ENCODE peak calls at places on chromosomes 13 and 19, in nine cellular contexts. R is hepatocyte; J is esophagus squamous epithelium; Z is NCI-H1417; H is iris pigment epithelial cell; V is effector memory CD4-positive, alpha-beta T cell; L is EL; S is activated CD4-positive, alpha-beta T cell treated with anti-CD3 and anti-CD28 coated beads, Interleukin-2, amount 10 ng/mL, durations not matched to agents 7 days and 5 days; I is hypothalamus. T is an unnamed sample.

GRCh38 chr19:2167896-2168618 is 4.3 kb downstream of the DOT1L start:
- DNase-seq in R (no peak), J (peak), Z (no peak), H (peak), V (no peak), L (peak), S (no peak), I (no peak), T (peak)

GRCh38 chr13:48304132-48304876 is 753 bp downstream of the RB1 start:
- DNase-seq in R (peak), J (no peak), Z (no peak), H (peak), V (no peak), L (peak), S (peak), I (no peak), T (peak)

GRCh38 chr13:30846844-30847243 is 59.2 kb upstream of the MEDAG start:
- DNase-seq in R (no peak), J (no peak), Z (no peak), H (no peak), V (no peak), L (no peak), S (no peak), I (no peak), T (no peak)

GRCh38 chr19:49918089-49918488 is 10.9 kb upstream of the ATF5 start:
- DNase-seq in R (no peak), J (no peak), Z (no peak), H (no peak), V (no peak), L (no peak), S (no peak), I (no peak), T (no peak)

GRCh38 chr19:47587295-47587694 is 14.3 kb upstream of the ZNF541 start:
- DNase-seq in R (no peak), J (no peak), Z (no peak), H (peak), V (no peak), L (peak), S (no peak), I (no peak), T (peak)

GRCh38 chr19:5719274-5719960 is 529 bp downstream of the LONP1 start:
- DNase-seq in R (no peak), J (no peak), Z (no peak), H (peak), V (peak), L (peak), S (peak), I (no peak), T (peak)

GRCh38 chr13:83618966-83619365 is 263.3 kb downstream of the SLITRK1 start:
- DNase-seq in R (no peak), J (no peak), Z (no peak), H (peak), V (no peak), L (peak), S (no peak), I (no peak), T (peak)

GRCh38 chr19:54305141-54305540 is 7.8 kb downstream of the LILRA5 start:
- DNase-seq in R (no peak), J (no peak), Z (no peak), H (no peak), V (no peak), L (no peak), S (no peak), I (no peak), T (no peak)

GRCh38 chr19:15445807-15446376 is 3.9 kb downstream of the WIZ start:
- DNase-seq in R (no peak), J (no peak), Z (no peak), H (no peak), V (no peak), L (no peak), S (no peak), I (no peak), T (no peak)